ENCODE peak calls at places on chromosomes 3 and 15, in four cellular contexts. One of them, this sample, is unnamed.
A peak's percentile ranks its signal among the peaks of the same experiment; 100 is the strongest.

GRCh38 chr3:36647423-36647853 is 116.9 kb downstream of the DCLK3 start:
- DNase-seq in trophoblast cell: no peak
- DNase-seq in colonic mucosa: no peak
- DNase-seq in cardiac muscle cell: no peak
- DNase-seq in this sample: no peak

GRCh38 chr3:137217733-137218132 is 259.9 kb downstream of the IL20RB start:
- DNase-seq in trophoblast cell: no peak
- DNase-seq in colonic mucosa: no peak
- DNase-seq in cardiac muscle cell: peak; percentile 42
- DNase-seq in this sample: no peak

GRCh38 chr3:84893211-84893610 is 65.6 kb upstream of the CADM2 start:
- DNase-seq in trophoblast cell: no peak
- DNase-seq in colonic mucosa: no peak
- DNase-seq in cardiac muscle cell: no peak
- DNase-seq in this sample: no peak

GRCh38 chr3:71998995-71999673 is 214.2 kb upstream of the PROK2 start:
- DNase-seq in trophoblast cell: no peak
- DNase-seq in colonic mucosa: no peak
- DNase-seq in cardiac muscle cell: no peak
- DNase-seq in this sample: no peak

GRCh38 chr15:69114231-69114937 is 46.1 kb upstream of the GLCE start:
- DNase-seq in trophoblast cell: no peak
- DNase-seq in colonic mucosa: no peak
- DNase-seq in cardiac muscle cell: no peak
- DNase-seq in this sample: no peak

GRCh38 chr15:95085056-95085455 is 853.7 kb downstream of the MCTP2 start:
- DNase-seq in trophoblast cell: peak; percentile 52
- DNase-seq in colonic mucosa: no peak
- DNase-seq in cardiac muscle cell: peak; percentile 15
- DNase-seq in this sample: no peak

GRCh38 chr15:42411884-42412283 is 52.6 kb downstream of the CAPN3 start:
- DNase-seq in trophoblast cell: no peak
- DNase-seq in colonic mucosa: no peak
- DNase-seq in cardiac muscle cell: no peak
- DNase-seq in this sample: no peak

GRCh38 chr3:101150504-101150903 is 157.3 kb upstream of the ABI3BP start:
- DNase-seq in trophoblast cell: no peak
- DNase-seq in colonic mucosa: no peak
- DNase-seq in cardiac muscle cell: no peak
- DNase-seq in this sample: no peak

DNA sequence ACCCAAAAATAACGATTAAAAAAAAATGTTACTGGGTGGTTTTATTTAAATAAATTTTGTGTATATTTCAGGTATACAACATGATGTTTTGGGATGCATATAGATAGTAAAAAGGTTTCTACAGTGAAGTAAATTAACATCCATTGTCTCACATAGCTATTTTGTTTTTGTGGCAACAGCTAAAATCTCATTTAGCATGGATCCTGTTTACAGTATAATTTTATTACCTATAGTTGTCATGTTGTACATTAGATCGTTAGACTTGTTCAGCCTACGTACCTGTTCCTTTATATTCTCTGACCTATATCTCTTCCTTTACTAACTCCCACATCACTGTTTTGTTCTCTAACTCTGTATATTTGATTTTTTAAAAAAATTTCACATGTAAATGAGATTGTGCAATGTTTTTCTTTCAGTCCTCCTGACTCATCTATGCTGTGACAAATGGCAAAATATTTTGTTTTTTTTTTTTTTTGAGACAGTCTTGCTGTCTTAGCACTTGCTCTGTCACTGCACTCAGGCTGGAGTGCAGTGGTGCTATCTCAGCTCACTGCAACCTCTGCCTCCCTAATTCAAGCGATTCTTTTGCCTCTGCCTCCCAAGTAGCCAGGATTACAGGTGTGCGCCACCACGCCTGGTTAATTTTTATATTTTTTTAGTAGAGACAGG is 45.6 kb downstream of the OIP5 start:
- DNase-seq in trophoblast cell: no peak
- DNase-seq in colonic mucosa: no peak
- DNase-seq in cardiac muscle cell: no peak
- DNase-seq in this sample: no peak
- H3K4me1 ChIP-seq in trophoblast cell: peaks cover 3% of the 10 kb centered on the region
- H3K4me1 ChIP-seq in colonic mucosa: no peaks in the 10 kb centered on the region
- H3K4me1 ChIP-seq in cardiac muscle cell: peaks cover 8% of the 10 kb centered on the region
- H3K4me1 ChIP-seq in this sample: peaks cover 15% of the 10 kb centered on the region

GRCh38 chr3:8810561-8810960 is 41.1 kb upstream of the OXTR start:
- DNase-seq in trophoblast cell: no peak
- DNase-seq in colonic mucosa: no peak
- DNase-seq in cardiac muscle cell: no peak
- DNase-seq in this sample: no peak

GRCh38 chr3:8817486-8817885 is 48.1 kb upstream of the OXTR start:
- DNase-seq in trophoblast cell: peak; percentile 27
- DNase-seq in colonic mucosa: no peak
- DNase-seq in cardiac muscle cell: no peak
- DNase-seq in this sample: no peak

GRCh38 chr3:8813411-8813810 is 44.0 kb upstream of the OXTR start:
- DNase-seq in trophoblast cell: no peak
- DNase-seq in colonic mucosa: no peak
- DNase-seq in cardiac muscle cell: no peak
- DNase-seq in this sample: no peak

GRCh38 chr3:8816106-8816505 is 46.7 kb upstream of the OXTR start:
- DNase-seq in trophoblast cell: no peak
- DNase-seq in colonic mucosa: no peak
- DNase-seq in cardiac muscle cell: no peak
- DNase-seq in this sample: no peak
- H3K9me3 ChIP-seq in trophoblast cell: peaks cover 2% of the 10 kb centered on the region
- H3K9me3 ChIP-seq in colonic mucosa: no peaks in the 10 kb centered on the region
- H3K9me3 ChIP-seq in cardiac muscle cell: no peaks in the 10 kb centered on the region
- H3K9me3 ChIP-seq in this sample: peaks cover 17% of the 10 kb centered on the region

DNA sequence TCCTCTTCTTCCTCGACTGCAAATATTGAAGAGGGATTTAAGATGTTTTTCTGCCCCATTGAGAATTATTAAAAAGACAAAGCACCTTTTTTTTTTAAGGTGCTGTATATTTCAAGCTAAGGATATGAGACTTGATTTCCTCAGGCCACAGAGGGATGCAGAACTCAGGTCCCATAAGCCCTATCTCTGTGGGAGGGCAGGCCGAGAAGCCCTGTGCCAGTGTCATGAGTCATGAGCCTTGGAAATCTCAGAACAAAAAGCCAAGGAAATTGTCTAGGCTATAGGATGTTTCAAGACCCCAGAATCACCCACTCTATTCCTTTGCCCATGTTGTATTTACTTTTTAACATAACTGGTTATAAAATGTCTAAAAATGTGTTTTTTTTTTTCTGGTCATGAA is 7.3 kb downstream of the ESYT3 start:
- DNase-seq in trophoblast cell: no peak
- DNase-seq in colonic mucosa: no peak
- DNase-seq in cardiac muscle cell: no peak
- DNase-seq in this sample: no peak
- H3K4me3 ChIP-seq in trophoblast cell: no peak overlapping the region
- H3K4me3 ChIP-seq in colonic mucosa: no peak overlapping the region
- H3K4me3 ChIP-seq in cardiac muscle cell: no peak overlapping the region
- H3K4me3 ChIP-seq in this sample: no peak overlapping the region

GRCh38 chr3:42067324-42067723 is 23.8 kb upstream of the TRAK1 start:
- DNase-seq in trophoblast cell: no peak
- DNase-seq in colonic mucosa: no peak
- DNase-seq in cardiac muscle cell: no peak
- DNase-seq in this sample: no peak

GRCh38 chr3:42070089-42070885 is 20.9 kb upstream of the TRAK1 start:
- DNase-seq in trophoblast cell: no peak
- DNase-seq in colonic mucosa: peak; percentile 61
- DNase-seq in cardiac muscle cell: no peak
- DNase-seq in this sample: no peak

GRCh38 chr3:42071720-42072582 is 19.2 kb upstream of the TRAK1 start:
- DNase-seq in trophoblast cell: no peak
- DNase-seq in colonic mucosa: peak; percentile 75
- DNase-seq in cardiac muscle cell: peak; percentile 59
- DNase-seq in this sample: peak; percentile 75

GRCh38 chr3:42066516-42067181 is 24.5 kb upstream of the TRAK1 start:
- DNase-seq in trophoblast cell: no peak
- DNase-seq in colonic mucosa: no peak
- DNase-seq in cardiac muscle cell: no peak
- DNase-seq in this sample: no peak

GRCh38 chr3:42068303-42069088 is 22.7 kb upstream of the TRAK1 start:
- DNase-seq in trophoblast cell: no peak
- DNase-seq in colonic mucosa: no peak
- DNase-seq in cardiac muscle cell: no peak
- DNase-seq in this sample: no peak
- H3K4me1 ChIP-seq in trophoblast cell: peaks cover 36% of the 10 kb centered on the region
- H3K4me1 ChIP-seq in colonic mucosa: peaks cover 31% of the 10 kb centered on the region
- H3K4me1 ChIP-seq in cardiac muscle cell: peaks cover 44% of the 10 kb centered on the region
- H3K4me1 ChIP-seq in this sample: peaks cover 38% of the 10 kb centered on the region

GRCh38 chr3:13136426-13136825 is 63.2 kb upstream of the IQSEC1 start:
- DNase-seq in trophoblast cell: no peak
- DNase-seq in colonic mucosa: no peak
- DNase-seq in cardiac muscle cell: no peak
- DNase-seq in this sample: no peak

GRCh38 chr3:13135251-13135810 is 62.1 kb upstream of the IQSEC1 start:
- DNase-seq in trophoblast cell: no peak
- DNase-seq in colonic mucosa: no peak
- DNase-seq in cardiac muscle cell: no peak
- DNase-seq in this sample: peak; percentile 16

GRCh38 chr3:13134166-13134878 is 61.1 kb upstream of the IQSEC1 start:
- DNase-seq in trophoblast cell: no peak
- DNase-seq in colonic mucosa: no peak
- DNase-seq in cardiac muscle cell: no peak
- DNase-seq in this sample: no peak

GRCh38 chr3:13134879-13135206 is 61.6 kb upstream of the IQSEC1 start:
- DNase-seq in trophoblast cell: no peak
- DNase-seq in colonic mucosa: no peak
- DNase-seq in cardiac muscle cell: no peak
- DNase-seq in this sample: no peak

DNA sequence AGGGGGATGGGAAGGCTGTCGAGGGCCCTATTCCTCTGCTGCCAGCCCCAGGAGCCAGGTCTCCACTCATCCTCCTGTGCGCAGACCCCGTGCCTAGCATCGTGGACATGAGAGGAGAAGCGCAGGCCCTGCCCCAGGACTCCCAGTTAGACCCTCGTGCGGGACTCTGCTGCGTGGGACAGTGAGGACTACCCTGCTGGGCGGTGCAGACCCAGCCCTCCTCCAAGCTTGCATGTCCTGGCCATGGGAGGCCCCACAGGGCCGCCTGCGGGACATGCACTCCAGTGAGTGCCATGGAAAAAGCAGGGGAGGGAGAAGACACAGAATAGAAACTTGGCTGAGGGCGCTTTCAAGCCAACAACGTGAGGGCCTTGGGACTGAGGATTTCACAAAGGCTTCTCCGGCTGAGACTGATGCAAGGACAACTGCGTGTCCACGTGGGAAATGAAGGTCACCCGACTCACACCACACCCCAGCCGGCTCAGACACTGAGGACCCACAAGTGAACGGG is 62.6 kb upstream of the IQSEC1 start:
- DNase-seq in trophoblast cell: no peak
- DNase-seq in colonic mucosa: no peak
- DNase-seq in cardiac muscle cell: no peak
- DNase-seq in this sample: no peak
- H3K9me3 ChIP-seq in trophoblast cell: no peaks in the 10 kb centered on the region
- H3K9me3 ChIP-seq in colonic mucosa: no peaks in the 10 kb centered on the region
- H3K9me3 ChIP-seq in cardiac muscle cell: no peaks in the 10 kb centered on the region
- H3K9me3 ChIP-seq in this sample: no peaks in the 10 kb centered on the region

DNA sequence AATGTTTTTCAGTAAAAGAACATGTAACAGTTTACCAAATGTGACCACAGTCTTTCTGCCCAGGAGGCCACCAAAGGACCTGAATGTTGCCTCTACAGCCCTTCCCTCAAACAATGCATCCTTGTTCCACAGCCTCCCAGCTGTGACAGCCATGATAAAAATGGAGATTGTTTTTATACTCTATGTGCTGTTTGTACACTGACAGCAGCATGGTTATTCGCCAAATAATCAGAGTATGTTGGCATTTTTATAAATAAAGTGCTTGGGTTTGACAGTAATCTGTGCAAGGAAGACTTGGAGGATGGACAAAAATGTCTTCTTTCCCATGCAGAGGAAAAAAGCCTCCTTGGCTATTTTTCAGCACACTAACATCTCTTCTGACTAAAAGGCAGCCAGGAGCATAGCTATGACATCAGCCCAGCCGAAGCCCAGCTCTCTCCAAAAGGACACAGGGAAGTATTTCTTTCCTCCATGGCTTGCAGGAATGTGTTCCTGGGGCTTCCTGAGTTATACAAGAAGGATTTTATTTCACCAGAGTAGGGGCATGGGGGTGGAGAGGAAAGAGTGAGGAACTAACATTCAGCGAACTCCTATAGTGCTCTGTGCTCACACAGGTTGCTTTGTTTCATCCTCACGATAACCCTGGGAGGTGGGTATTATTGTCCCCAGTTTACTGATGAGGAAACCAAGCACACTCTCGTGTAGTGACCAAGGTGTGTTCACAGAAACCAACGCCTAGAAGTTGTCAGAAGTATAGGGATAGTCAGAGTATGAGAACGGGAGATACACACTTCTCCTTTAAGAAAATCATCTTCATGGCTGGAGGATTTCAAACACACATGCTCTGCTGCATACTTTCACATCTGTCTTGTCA is 339.7 kb downstream of the MECOM start:
- DNase-seq in trophoblast cell: peak; percentile 78
- DNase-seq in colonic mucosa: no peak
- DNase-seq in cardiac muscle cell: no peak
- DNase-seq in this sample: no peak
- H3K4me3 ChIP-seq in trophoblast cell: no peak overlapping the region
- H3K4me3 ChIP-seq in colonic mucosa: no peak overlapping the region
- H3K4me3 ChIP-seq in cardiac muscle cell: no peak overlapping the region
- H3K4me3 ChIP-seq in this sample: no peak overlapping the region

DNA sequence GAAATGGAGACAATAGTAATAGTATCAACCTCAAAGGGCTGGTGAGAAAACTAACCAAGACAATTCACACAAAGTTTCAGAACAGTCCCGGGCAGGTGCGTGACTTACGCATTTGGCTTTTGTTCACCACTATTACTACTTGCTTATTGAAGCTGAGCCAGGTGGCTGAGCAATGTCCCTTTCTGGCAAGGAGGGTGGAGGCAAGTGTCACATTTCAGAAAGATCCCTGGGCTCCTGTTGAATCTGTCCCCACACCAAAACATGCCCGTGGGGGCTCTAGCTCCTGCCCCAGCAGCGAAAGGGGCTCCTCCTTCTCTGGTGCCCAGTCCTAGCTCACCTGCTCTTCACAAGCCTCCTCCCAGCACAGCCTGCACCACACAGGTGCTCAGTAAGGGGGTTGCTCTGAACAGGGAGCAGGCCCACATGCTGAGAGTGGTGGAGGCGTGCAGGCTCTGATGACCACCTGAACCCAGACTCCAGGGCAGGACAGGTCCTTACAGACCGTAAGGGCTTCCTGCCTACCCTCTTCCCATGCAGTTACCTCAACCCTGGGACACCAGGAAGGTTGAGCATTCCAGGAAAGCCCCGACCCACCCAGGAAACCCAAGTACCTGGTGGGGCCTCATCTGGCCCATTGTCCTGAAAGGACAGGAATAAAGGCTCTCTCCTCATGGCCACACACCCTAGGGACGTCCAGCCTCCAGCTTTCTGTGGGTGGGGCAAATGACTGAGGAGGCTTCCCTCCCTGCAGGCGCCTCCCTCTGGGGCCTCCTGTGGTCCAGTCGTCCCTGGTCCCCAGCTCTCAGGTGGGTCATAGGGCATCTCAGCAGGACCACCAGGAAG is 32.6 kb downstream of the SEMA7A start:
- DNase-seq in trophoblast cell: no peak
- DNase-seq in colonic mucosa: no peak
- DNase-seq in cardiac muscle cell: no peak
- DNase-seq in this sample: no peak
- H3K4me1 ChIP-seq in trophoblast cell: peaks cover 28% of the 10 kb centered on the region
- H3K4me1 ChIP-seq in colonic mucosa: no peaks in the 10 kb centered on the region
- H3K4me1 ChIP-seq in cardiac muscle cell: peaks cover 17% of the 10 kb centered on the region
- H3K4me1 ChIP-seq in this sample: peaks cover 6% of the 10 kb centered on the region

GRCh38 chr3:26191556-26191955 is 401.7 kb downstream of the OXSM start:
- DNase-seq in trophoblast cell: no peak
- DNase-seq in colonic mucosa: no peak
- DNase-seq in cardiac muscle cell: no peak
- DNase-seq in this sample: no peak
- H3K9me3 ChIP-seq in trophoblast cell: no peaks in the 10 kb centered on the region
- H3K9me3 ChIP-seq in colonic mucosa: no peaks in the 10 kb centered on the region
- H3K9me3 ChIP-seq in cardiac muscle cell: no peaks in the 10 kb centered on the region
- H3K9me3 ChIP-seq in this sample: peaks cover 43% of the 10 kb centered on the region